ENCODE peak calls at places on chromosomes 16 and 17, in six cellular contexts. L, C, M, W, P and H are unnamed samples. For H3K4me1, the result is how much of the 10 kb centered on the place peaks cover.

GRCh38 chr17:28326114-28326513 is 7.1 kb downstream of the TMEM97 start:
- DNase-seq in L (no peak), C (no peak), M (no peak), W (no peak), P (no peak), H (no peak)

GRCh38 chr17:83125515-83126274 is 46.3 kb downstream of the METRNL start:
- DNase-seq in L (peak), C (no peak), M (peak), W (peak), P (no peak), H (peak)

GRCh38 chr17:46036491-46036890 is 37.4 kb downstream of the STH start:
- DNase-seq in L (no peak), C (no peak), M (no peak), W (no peak), P (no peak), H (no peak)

GRCh38 chr16:68756250-68757051 is 19.4 kb downstream of the CDH1 start:
- DNase-seq in L (peak), C (no peak), M (peak), W (no peak), P (peak), H (peak)

GRCh38 chr16:23504453-23505179 is 5.7 kb downstream of the GGA2 start:
- DNase-seq in L (peak), C (peak), M (peak), W (peak), P (peak), H (peak)

GRCh38 chr16:58020628-58021521 is 4.7 kb upstream of the MMP15 start:
- DNase-seq in L (peak), C (peak), M (no peak), W (no peak), P (peak), H (peak)

GRCh38 chr17:59375858-59376257 is 44.4 kb downstream of the YPEL2 start:
- DNase-seq in L (no peak), C (no peak), M (no peak), W (no peak), P (no peak), H (no peak)

GRCh38 chr16:15932939-15933338 is 16.5 kb upstream of the ABCC1 start:
- DNase-seq in L (no peak), C (no peak), M (no peak), W (no peak), P (no peak), H (no peak)

GRCh38 chr16:84832488-84833141 is 12.8 kb downstream of the CRISPLD2 start:
- DNase-seq in L (peak), C (no peak), M (peak), W (peak), P (no peak), H (peak)

GRCh38 chr16:3727806-3728381 is 10.6 kb upstream of the TRAP1 start:
- DNase-seq in L (no peak), C (no peak), M (no peak), W (no peak), P (no peak), H (no peak)

GRCh38 chr16:8850279-8850885 is 18.4 kb downstream of the CARHSP1 start:
- DNase-seq in L (no peak), C (no peak), M (no peak), W (peak), P (no peak), H (no peak)

GRCh38 chr17:63439682-63440081 is 6.4 kb downstream of the CYB561 start:
- DNase-seq in L (no peak), C (no peak), M (no peak), W (peak), P (no peak), H (no peak)

GRCh38 chr16:29023279-29024278 is 38.7 kb downstream of the LAT start:
- DNase-seq in L (no peak), C (no peak), M (no peak), W (no peak), P (no peak), H (no peak)

GRCh38 chr17:39402890-39403605 is 1.6 kb upstream of the FBXL20 start:
- DNase-seq in L (no peak), C (no peak), M (no peak), W (no peak), P (no peak), H (peak)

GRCh38 chr16:66881014-66881417 is 701 bp downstream of the PDP2 start:
- DNase-seq in L (no peak), C (no peak), M (no peak), W (no peak), P (no peak), H (no peak)

GRCh38 chr16:80477838-80478237 is 63.0 kb upstream of the DYNLRB2 start:
- DNase-seq in L (no peak), C (no peak), M (no peak), W (no peak), P (no peak), H (no peak)

GRCh38 chr16:71225145-71225544 is 5.4 kb downstream of the HYDIN start:
- DNase-seq in L (no peak), C (no peak), M (no peak), W (no peak), P (no peak), H (no peak)

GRCh38 chr16:66357523-66357928 is 9.0 kb upstream of the CDH5 start:
- DNase-seq in L (no peak), C (peak), M (no peak), W (no peak), P (no peak), H (no peak)

GRCh38 chr16:59210955-59211541 is 476.9 kb upstream of the GOT2 start:
- DNase-seq in L (no peak), C (no peak), M (no peak), W (no peak), P (no peak), H (no peak)

GRCh38 chr17:6067060-6067459 is 3.1 kb upstream of the WSCD1 start:
- DNase-seq in L (no peak), C (no peak), M (no peak), W (no peak), P (no peak), H (no peak)

GRCh38 chr17:36851230-36851629 is 86.0 kb upstream of the LHX1 start:
- DNase-seq in L (no peak), C (no peak), M (no peak), W (no peak), P (no peak), H (no peak)

GRCh38 chr17:76667356-76667755 is 23.8 kb upstream of the ST6GALNAC1 start:
- DNase-seq in L (no peak), C (no peak), M (no peak), W (no peak), P (no peak), H (no peak)

GRCh38 chr17:79831367-79832210 is 7.7 kb downstream of the CBX4 start:
- DNase-seq in L (peak), C (no peak), M (peak), W (peak), P (no peak), H (peak)

GRCh38 chr16:57374067-57374534 is 1.8 kb downstream of the CX3CL1 start:
- DNase-seq in L (no peak), C (no peak), M (no peak), W (peak), P (no peak), H (peak)

GRCh38 chr16:19909750-19910322 is 25.2 kb upstream of the GPRC5B start:
- DNase-seq in L (no peak), C (no peak), M (no peak), W (no peak), P (no peak), H (no peak)

DNA sequence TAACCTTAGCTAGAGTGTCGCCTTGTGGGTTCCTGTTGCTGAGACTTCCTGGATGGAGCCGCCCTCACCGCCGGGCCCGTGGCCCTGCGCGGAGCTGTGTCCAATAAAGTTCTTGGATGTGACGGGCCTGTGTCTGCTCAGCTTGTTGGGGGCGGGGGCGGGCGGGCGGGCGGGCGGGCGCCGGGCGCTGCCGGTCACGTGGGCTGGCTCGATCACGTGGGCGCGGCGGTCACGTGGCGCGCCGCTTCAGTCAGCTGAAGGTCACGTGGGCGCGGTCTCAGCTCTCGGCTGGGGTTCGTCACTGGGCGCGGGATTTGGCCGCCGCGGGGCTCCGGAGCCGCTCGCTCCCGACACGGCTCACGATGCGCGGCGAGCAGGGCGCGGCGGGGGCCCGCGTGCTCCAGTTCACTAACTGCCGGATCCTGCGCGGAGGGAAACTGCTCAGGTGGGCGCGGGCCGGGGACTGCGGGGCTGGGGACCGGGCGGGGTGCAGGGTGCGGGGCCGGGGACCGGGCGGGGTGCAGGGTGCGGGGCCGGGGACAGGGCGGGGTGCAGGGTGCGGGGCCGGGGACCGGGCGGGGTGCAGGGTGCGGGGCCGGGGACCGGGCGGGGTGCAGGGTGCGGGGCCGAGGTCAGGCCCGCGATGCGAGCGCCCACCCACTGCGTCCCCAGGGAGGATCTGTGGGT is at the start of gene AMDHD2:
- DNase-seq in L (peak), C (peak), M (peak), W (peak), P (peak), H (peak)
- H3K4me1 ChIP-seq in L (half or more), C (under half), M (under half), W (under half), P (half or more), H (half or more)

DNA sequence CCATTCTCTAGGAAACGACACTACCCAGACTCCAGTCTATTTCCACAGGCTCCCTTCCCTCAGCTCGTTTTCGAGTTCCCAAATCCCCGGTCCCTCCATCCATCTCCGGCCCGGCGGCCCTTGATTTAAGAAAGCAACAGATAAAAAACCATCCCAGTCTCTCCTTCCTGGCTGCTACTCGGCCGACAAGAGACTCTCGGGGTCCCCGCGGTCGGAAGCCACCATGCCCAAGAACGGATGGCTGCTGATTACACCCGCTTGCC is 182 bp downstream of the RPL26 start:
- DNase-seq in L (no peak), C (no peak), M (no peak), W (no peak), P (no peak), H (no peak)
- H3K4me1 ChIP-seq in L (under half), C (under half), M (under half), W (under half), P (under half), H (under half)

DNA sequence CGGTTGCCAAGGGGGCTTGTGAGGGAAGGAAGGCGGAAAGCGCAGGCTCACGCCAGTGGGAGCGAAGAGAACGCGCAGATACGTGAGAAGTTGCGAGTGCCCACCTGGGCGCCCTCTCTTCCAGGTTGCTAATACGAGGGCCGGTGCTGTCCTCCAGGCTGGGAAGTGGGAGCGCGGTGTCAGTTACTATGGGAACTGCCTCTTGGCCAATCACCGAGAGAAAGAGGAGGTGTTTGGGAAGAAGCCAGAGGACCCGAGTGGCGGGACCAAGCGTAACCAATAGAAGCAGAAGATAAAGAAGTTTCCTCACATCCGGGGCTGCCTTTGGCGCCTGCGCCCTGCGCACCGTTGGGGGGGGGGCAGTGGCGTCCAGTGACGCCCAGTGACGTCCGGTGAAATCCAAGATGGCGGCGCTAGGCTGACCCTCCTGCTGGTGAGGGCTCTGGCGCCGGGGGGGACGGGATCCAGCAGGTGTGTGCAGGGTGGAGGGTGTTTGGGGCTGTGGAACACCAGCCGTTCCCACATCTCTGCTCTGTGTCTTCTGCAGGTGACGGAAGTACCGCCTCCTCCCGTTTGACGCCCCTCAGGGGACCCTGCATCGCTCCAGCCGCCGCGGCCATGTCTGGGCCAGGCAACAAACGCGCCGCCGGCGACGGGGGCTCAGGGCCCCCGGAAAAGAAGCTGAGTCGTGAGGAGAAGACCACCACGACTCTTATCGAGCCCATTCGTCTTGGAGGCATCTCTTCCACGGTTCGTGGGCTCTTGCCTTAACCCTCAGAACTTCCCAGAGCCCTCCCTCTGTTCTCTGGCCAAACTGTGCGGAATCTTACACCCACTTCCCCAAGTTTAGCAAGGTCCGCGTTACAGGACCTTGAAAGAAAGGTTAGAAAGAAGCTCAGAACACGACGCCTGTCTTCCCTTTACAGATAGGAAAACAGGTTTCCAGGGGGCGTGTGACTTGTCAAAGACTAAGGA is at the start of the genes CFAP119 and RNF40:
- DNase-seq in L (peak), C (peak), M (peak), W (peak), P (peak), H (peak)
- H3K4me1 ChIP-seq in L (under half), C (under half), M (under half), W (under half), P (under half), H (under half)

DNA sequence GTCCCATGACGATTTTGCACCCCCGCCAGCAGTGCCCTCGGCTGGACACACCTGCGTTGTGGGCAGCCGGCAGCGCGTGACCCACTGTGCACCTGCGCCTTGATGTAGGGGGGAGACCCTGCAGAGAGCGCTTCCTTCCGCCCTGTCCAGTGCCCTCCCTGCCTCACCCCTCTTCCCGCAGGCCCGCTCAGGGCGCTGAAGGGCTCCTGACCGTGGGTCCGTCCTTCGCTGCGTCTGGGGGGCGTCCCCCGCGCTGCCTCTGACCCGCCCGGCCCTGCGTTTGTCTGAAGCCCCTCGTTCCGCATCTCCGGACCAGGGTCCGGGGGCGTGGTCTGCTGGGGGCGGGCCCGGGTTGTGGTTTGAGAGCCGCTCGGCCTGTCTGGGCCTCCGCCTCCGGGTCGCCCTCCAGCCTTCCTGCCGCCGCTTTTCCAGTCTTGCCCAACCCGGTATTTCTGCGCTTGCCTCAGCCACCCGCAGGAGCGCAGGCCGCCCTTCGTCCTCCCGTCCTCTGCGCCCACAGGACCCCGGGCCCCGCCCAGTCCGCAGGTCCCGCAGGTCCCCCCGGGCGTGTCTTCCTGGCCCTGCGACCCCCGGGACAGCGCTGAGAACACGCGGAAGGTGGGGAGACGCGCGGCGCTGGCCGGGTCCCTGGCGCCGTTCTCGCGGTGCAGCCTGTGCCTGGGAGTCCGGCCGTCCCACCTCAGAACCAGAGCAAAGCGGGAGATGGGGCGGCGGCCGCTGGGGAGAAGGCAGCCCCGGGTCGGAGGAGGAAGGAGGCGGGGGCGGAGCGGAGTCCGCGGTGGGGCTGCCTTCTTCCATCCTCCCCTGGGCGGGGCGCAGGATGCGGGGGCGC is 4.0 kb upstream of the IL17C start:
- DNase-seq in L (peak), C (no peak), M (peak), W (peak), P (peak), H (peak)
- H3K4me1 ChIP-seq in L (under half), C (under half), M (under half), W (under half), P (under half), H (under half)

GRCh38 chr16:25065899-25066298 is 45.6 kb upstream of the LCMT1 start:
- DNase-seq in L (no peak), C (no peak), M (no peak), W (no peak), P (no peak), H (no peak)
- H3K4me1 ChIP-seq in L (under half), C (under half), M (under half), W (under half), P (half or more), H (under half)

DNA sequence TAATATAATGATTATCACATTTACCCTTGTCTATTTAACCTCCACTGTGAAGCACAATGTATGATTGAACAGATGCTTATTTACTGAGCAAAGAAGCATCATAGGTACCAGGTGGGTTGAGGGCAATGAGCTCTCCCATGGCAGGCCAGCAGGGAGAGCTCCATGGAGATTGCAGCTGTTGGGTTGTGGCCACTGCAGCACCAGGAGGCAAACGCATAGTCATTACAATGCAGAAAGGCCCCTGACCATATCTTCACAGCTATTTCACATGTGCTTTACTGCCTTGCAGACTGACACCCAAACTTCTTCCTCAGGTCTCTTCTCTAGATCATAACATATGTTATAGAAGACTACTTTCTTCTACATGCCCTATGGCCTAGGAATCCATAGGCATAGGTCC is 75.0 kb downstream of the MMD start:
- DNase-seq in L (no peak), C (no peak), M (no peak), W (no peak), P (no peak), H (no peak)
- H3K4me1 ChIP-seq in L (under half), C (under half), M (under half), W (under half), P (under half), H (under half)

GRCh38 chr16:87956771-87957279 is 5.6 kb downstream of the BANP start:
- DNase-seq in L (no peak), C (peak), M (no peak), W (no peak), P (no peak), H (no peak)
- H3K4me1 ChIP-seq in L (half or more), C (under half), M (under half), W (under half), P (half or more), H (under half)